ENCODE peak calls at places on chromosomes 2 and 18, in nine cellular contexts. One of them, this sample, is unnamed.

GRCh38 chr2:227717687-227718567 is at the start of gene SLC19A3:
- DNase-seq in effector memory CD4-positive, alpha-beta T cell: no peak
- DNase-seq in NCI-H1105: peak
- DNase-seq in GM10248: no peak
- DNase-seq in midbrain: peak
- DNase-seq in stimulated activated CD4-positive, alpha-beta T cell treated with anti-CD3 and anti-CD28 coated beads, Interleukin-2, amount 100 ng/mL, for 24 hours: no peak
- DNase-seq in astrocyte of the hippocampus: peak
- DNase-seq in DMS53: peak
- DNase-seq in fibroblast of mammary gland: peak
- DNase-seq in this sample: peak

GRCh38 chr2:63544017-63544627 is 44.2 kb downstream of the WDPCP start:
- DNase-seq in effector memory CD4-positive, alpha-beta T cell: no peak
- DNase-seq in NCI-H1105: no peak
- DNase-seq in GM10248: peak
- DNase-seq in midbrain: peak
- DNase-seq in stimulated activated CD4-positive, alpha-beta T cell treated with anti-CD3 and anti-CD28 coated beads, Interleukin-2, amount 100 ng/mL, for 24 hours: no peak
- DNase-seq in astrocyte of the hippocampus: peak
- DNase-seq in DMS53: peak
- DNase-seq in fibroblast of mammary gland: peak
- DNase-seq in this sample: no peak

GRCh38 chr2:159098815-159099455 is 130.5 kb downstream of the TANC1 start:
- DNase-seq in effector memory CD4-positive, alpha-beta T cell: no peak
- DNase-seq in NCI-H1105: no peak
- DNase-seq in GM10248: no peak
- DNase-seq in midbrain: no peak
- DNase-seq in stimulated activated CD4-positive, alpha-beta T cell treated with anti-CD3 and anti-CD28 coated beads, Interleukin-2, amount 100 ng/mL, for 24 hours: no peak
- DNase-seq in astrocyte of the hippocampus: peak
- DNase-seq in DMS53: peak
- DNase-seq in fibroblast of mammary gland: no peak
- DNase-seq in this sample: no peak

GRCh38 chr2:162318280-162319222 is at the start of gene IFIH1:
- DNase-seq in effector memory CD4-positive, alpha-beta T cell: peak
- DNase-seq in NCI-H1105: peak
- DNase-seq in GM10248: peak
- DNase-seq in midbrain: peak
- DNase-seq in stimulated activated CD4-positive, alpha-beta T cell treated with anti-CD3 and anti-CD28 coated beads, Interleukin-2, amount 100 ng/mL, for 24 hours: peak
- DNase-seq in astrocyte of the hippocampus: peak
- DNase-seq in DMS53: peak
- DNase-seq in fibroblast of mammary gland: peak
- DNase-seq in this sample: peak

GRCh38 chr2:128292599-128293425 is 25.9 kb downstream of the HS6ST1 start:
- DNase-seq in effector memory CD4-positive, alpha-beta T cell: no peak
- DNase-seq in NCI-H1105: no peak
- DNase-seq in GM10248: no peak
- DNase-seq in midbrain: peak
- DNase-seq in stimulated activated CD4-positive, alpha-beta T cell treated with anti-CD3 and anti-CD28 coated beads, Interleukin-2, amount 100 ng/mL, for 24 hours: no peak
- DNase-seq in astrocyte of the hippocampus: peak
- DNase-seq in DMS53: no peak
- DNase-seq in fibroblast of mammary gland: no peak
- DNase-seq in this sample: no peak

GRCh38 chr2:166472332-166472731 is 21.7 kb downstream of the SCN7A start:
- DNase-seq in effector memory CD4-positive, alpha-beta T cell: no peak
- DNase-seq in NCI-H1105: no peak
- DNase-seq in GM10248: no peak
- DNase-seq in midbrain: no peak
- DNase-seq in stimulated activated CD4-positive, alpha-beta T cell treated with anti-CD3 and anti-CD28 coated beads, Interleukin-2, amount 100 ng/mL, for 24 hours: no peak
- DNase-seq in astrocyte of the hippocampus: no peak
- DNase-seq in DMS53: no peak
- DNase-seq in fibroblast of mammary gland: no peak
- DNase-seq in this sample: no peak

GRCh38 chr2:219532378-219532649 is 11.3 kb downstream of the CHPF start:
- DNase-seq in effector memory CD4-positive, alpha-beta T cell: no peak
- DNase-seq in NCI-H1105: no peak
- DNase-seq in GM10248: no peak
- DNase-seq in midbrain: no peak
- DNase-seq in stimulated activated CD4-positive, alpha-beta T cell treated with anti-CD3 and anti-CD28 coated beads, Interleukin-2, amount 100 ng/mL, for 24 hours: no peak
- DNase-seq in astrocyte of the hippocampus: no peak
- DNase-seq in DMS53: no peak
- DNase-seq in fibroblast of mammary gland: no peak
- DNase-seq in this sample: no peak

GRCh38 chr18:61606759-61607158 is 273.5 kb downstream of the CDH20 start:
- DNase-seq in effector memory CD4-positive, alpha-beta T cell: no peak
- DNase-seq in NCI-H1105: no peak
- DNase-seq in GM10248: no peak
- DNase-seq in midbrain: no peak
- DNase-seq in stimulated activated CD4-positive, alpha-beta T cell treated with anti-CD3 and anti-CD28 coated beads, Interleukin-2, amount 100 ng/mL, for 24 hours: no peak
- DNase-seq in astrocyte of the hippocampus: peak
- DNase-seq in DMS53: peak
- DNase-seq in fibroblast of mammary gland: peak
- DNase-seq in this sample: peak

GRCh38 chr2:118569876-118570535 is 277.4 kb downstream of the EN1 start:
- DNase-seq in effector memory CD4-positive, alpha-beta T cell: no peak
- DNase-seq in NCI-H1105: no peak
- DNase-seq in GM10248: no peak
- DNase-seq in midbrain: no peak
- DNase-seq in stimulated activated CD4-positive, alpha-beta T cell treated with anti-CD3 and anti-CD28 coated beads, Interleukin-2, amount 100 ng/mL, for 24 hours: no peak
- DNase-seq in astrocyte of the hippocampus: no peak
- DNase-seq in DMS53: no peak
- DNase-seq in fibroblast of mammary gland: peak
- DNase-seq in this sample: peak

GRCh38 chr2:121104721-121105141 is 180.3 kb downstream of the TFCP2L1 start:
- DNase-seq in effector memory CD4-positive, alpha-beta T cell: no peak
- DNase-seq in NCI-H1105: no peak
- DNase-seq in GM10248: no peak
- DNase-seq in midbrain: no peak
- DNase-seq in stimulated activated CD4-positive, alpha-beta T cell treated with anti-CD3 and anti-CD28 coated beads, Interleukin-2, amount 100 ng/mL, for 24 hours: no peak
- DNase-seq in astrocyte of the hippocampus: peak
- DNase-seq in DMS53: no peak
- DNase-seq in fibroblast of mammary gland: peak
- DNase-seq in this sample: no peak

GRCh38 chr18:37563810-37564511 is 1.6 kb downstream of the CELF4 start:
- DNase-seq in effector memory CD4-positive, alpha-beta T cell: no peak
- DNase-seq in NCI-H1105: peak
- DNase-seq in GM10248: no peak
- DNase-seq in midbrain: no peak
- DNase-seq in stimulated activated CD4-positive, alpha-beta T cell treated with anti-CD3 and anti-CD28 coated beads, Interleukin-2, amount 100 ng/mL, for 24 hours: no peak
- DNase-seq in astrocyte of the hippocampus: no peak
- DNase-seq in DMS53: no peak
- DNase-seq in fibroblast of mammary gland: no peak
- DNase-seq in this sample: no peak

GRCh38 chr18:49467019-49467563 is 6.6 kb upstream of the DYM start:
- DNase-seq in effector memory CD4-positive, alpha-beta T cell: no peak
- DNase-seq in NCI-H1105: no peak
- DNase-seq in GM10248: no peak
- DNase-seq in midbrain: no peak
- DNase-seq in stimulated activated CD4-positive, alpha-beta T cell treated with anti-CD3 and anti-CD28 coated beads, Interleukin-2, amount 100 ng/mL, for 24 hours: no peak
- DNase-seq in astrocyte of the hippocampus: no peak
- DNase-seq in DMS53: no peak
- DNase-seq in fibroblast of mammary gland: no peak
- DNase-seq in this sample: no peak

GRCh38 chr18:29892960-29893558 is 1149.5 kb downstream of the DSC3 start:
- DNase-seq in effector memory CD4-positive, alpha-beta T cell: no peak
- DNase-seq in NCI-H1105: no peak
- DNase-seq in GM10248: no peak
- DNase-seq in midbrain: no peak
- DNase-seq in stimulated activated CD4-positive, alpha-beta T cell treated with anti-CD3 and anti-CD28 coated beads, Interleukin-2, amount 100 ng/mL, for 24 hours: no peak
- DNase-seq in astrocyte of the hippocampus: peak
- DNase-seq in DMS53: peak
- DNase-seq in fibroblast of mammary gland: peak
- DNase-seq in this sample: no peak

GRCh38 chr2:85889648-85890281 is 975 bp upstream of the ST3GAL5 start:
- DNase-seq in effector memory CD4-positive, alpha-beta T cell: no peak
- DNase-seq in NCI-H1105: no peak
- DNase-seq in GM10248: no peak
- DNase-seq in midbrain: peak
- DNase-seq in stimulated activated CD4-positive, alpha-beta T cell treated with anti-CD3 and anti-CD28 coated beads, Interleukin-2, amount 100 ng/mL, for 24 hours: no peak
- DNase-seq in astrocyte of the hippocampus: no peak
- DNase-seq in DMS53: peak
- DNase-seq in fibroblast of mammary gland: no peak
- DNase-seq in this sample: no peak

GRCh38 chr18:9221040-9221439 is 84.5 kb downstream of the ANKRD12 start:
- DNase-seq in effector memory CD4-positive, alpha-beta T cell: no peak
- DNase-seq in NCI-H1105: no peak
- DNase-seq in GM10248: no peak
- DNase-seq in midbrain: no peak
- DNase-seq in stimulated activated CD4-positive, alpha-beta T cell treated with anti-CD3 and anti-CD28 coated beads, Interleukin-2, amount 100 ng/mL, for 24 hours: no peak
- DNase-seq in astrocyte of the hippocampus: no peak
- DNase-seq in DMS53: no peak
- DNase-seq in fibroblast of mammary gland: no peak
- DNase-seq in this sample: no peak

GRCh38 chr2:20164061-20164733 is 60.7 kb downstream of the SDC1 start:
- DNase-seq in effector memory CD4-positive, alpha-beta T cell: no peak
- DNase-seq in NCI-H1105: no peak
- DNase-seq in GM10248: no peak
- DNase-seq in midbrain: no peak
- DNase-seq in stimulated activated CD4-positive, alpha-beta T cell treated with anti-CD3 and anti-CD28 coated beads, Interleukin-2, amount 100 ng/mL, for 24 hours: no peak
- DNase-seq in astrocyte of the hippocampus: no peak
- DNase-seq in DMS53: peak
- DNase-seq in fibroblast of mammary gland: no peak
- DNase-seq in this sample: no peak

GRCh38 chr2:99772766-99773331 is 283.0 kb upstream of the REV1 start:
- DNase-seq in effector memory CD4-positive, alpha-beta T cell: no peak
- DNase-seq in NCI-H1105: no peak
- DNase-seq in GM10248: no peak
- DNase-seq in midbrain: no peak
- DNase-seq in stimulated activated CD4-positive, alpha-beta T cell treated with anti-CD3 and anti-CD28 coated beads, Interleukin-2, amount 100 ng/mL, for 24 hours: no peak
- DNase-seq in astrocyte of the hippocampus: no peak
- DNase-seq in DMS53: no peak
- DNase-seq in fibroblast of mammary gland: no peak
- DNase-seq in this sample: no peak

GRCh38 chr2:217095511-217096205 is 235.8 kb upstream of the TNP1 start:
- DNase-seq in effector memory CD4-positive, alpha-beta T cell: no peak
- DNase-seq in NCI-H1105: no peak
- DNase-seq in GM10248: no peak
- DNase-seq in midbrain: no peak
- DNase-seq in stimulated activated CD4-positive, alpha-beta T cell treated with anti-CD3 and anti-CD28 coated beads, Interleukin-2, amount 100 ng/mL, for 24 hours: no peak
- DNase-seq in astrocyte of the hippocampus: no peak
- DNase-seq in DMS53: no peak
- DNase-seq in fibroblast of mammary gland: no peak
- DNase-seq in this sample: no peak

GRCh38 chr2:219104107-219105050 is 43.7 kb upstream of the IHH start:
- DNase-seq in effector memory CD4-positive, alpha-beta T cell: no peak
- DNase-seq in NCI-H1105: peak
- DNase-seq in GM10248: peak
- DNase-seq in midbrain: no peak
- DNase-seq in stimulated activated CD4-positive, alpha-beta T cell treated with anti-CD3 and anti-CD28 coated beads, Interleukin-2, amount 100 ng/mL, for 24 hours: no peak
- DNase-seq in astrocyte of the hippocampus: peak
- DNase-seq in DMS53: peak
- DNase-seq in fibroblast of mammary gland: peak
- DNase-seq in this sample: peak

GRCh38 chr2:74659462-74659861 is 5.4 kb downstream of the SEMA4F start:
- DNase-seq in effector memory CD4-positive, alpha-beta T cell: no peak
- DNase-seq in NCI-H1105: no peak
- DNase-seq in GM10248: no peak
- DNase-seq in midbrain: no peak
- DNase-seq in stimulated activated CD4-positive, alpha-beta T cell treated with anti-CD3 and anti-CD28 coated beads, Interleukin-2, amount 100 ng/mL, for 24 hours: no peak
- DNase-seq in astrocyte of the hippocampus: no peak
- DNase-seq in DMS53: no peak
- DNase-seq in fibroblast of mammary gland: no peak
- DNase-seq in this sample: no peak

GRCh38 chr2:72147971-72148369 is 308 bp upstream of the CYP26B1 start:
- DNase-seq in effector memory CD4-positive, alpha-beta T cell: no peak
- DNase-seq in NCI-H1105: no peak
- DNase-seq in GM10248: peak
- DNase-seq in midbrain: no peak
- DNase-seq in stimulated activated CD4-positive, alpha-beta T cell treated with anti-CD3 and anti-CD28 coated beads, Interleukin-2, amount 100 ng/mL, for 24 hours: no peak
- DNase-seq in astrocyte of the hippocampus: no peak
- DNase-seq in DMS53: no peak
- DNase-seq in fibroblast of mammary gland: no peak
- DNase-seq in this sample: no peak

GRCh38 chr2:39326644-39327043 is 82.9 kb upstream of the CDKL4 start:
- DNase-seq in effector memory CD4-positive, alpha-beta T cell: no peak
- DNase-seq in NCI-H1105: no peak
- DNase-seq in GM10248: no peak
- DNase-seq in midbrain: no peak
- DNase-seq in stimulated activated CD4-positive, alpha-beta T cell treated with anti-CD3 and anti-CD28 coated beads, Interleukin-2, amount 100 ng/mL, for 24 hours: no peak
- DNase-seq in astrocyte of the hippocampus: no peak
- DNase-seq in DMS53: peak
- DNase-seq in fibroblast of mammary gland: no peak
- DNase-seq in this sample: no peak

GRCh38 chr2:2291500-2292260 is 39.4 kb downstream of the MYT1L start:
- DNase-seq in effector memory CD4-positive, alpha-beta T cell: no peak
- DNase-seq in NCI-H1105: no peak
- DNase-seq in GM10248: no peak
- DNase-seq in midbrain: peak
- DNase-seq in stimulated activated CD4-positive, alpha-beta T cell treated with anti-CD3 and anti-CD28 coated beads, Interleukin-2, amount 100 ng/mL, for 24 hours: no peak
- DNase-seq in astrocyte of the hippocampus: peak
- DNase-seq in DMS53: peak
- DNase-seq in fibroblast of mammary gland: no peak
- DNase-seq in this sample: no peak

GRCh38 chr2:164386226-164386625 is 235.1 kb downstream of the GRB14 start:
- DNase-seq in effector memory CD4-positive, alpha-beta T cell: no peak
- DNase-seq in NCI-H1105: no peak
- DNase-seq in GM10248: no peak
- DNase-seq in midbrain: no peak
- DNase-seq in stimulated activated CD4-positive, alpha-beta T cell treated with anti-CD3 and anti-CD28 coated beads, Interleukin-2, amount 100 ng/mL, for 24 hours: no peak
- DNase-seq in astrocyte of the hippocampus: no peak
- DNase-seq in DMS53: no peak
- DNase-seq in fibroblast of mammary gland: no peak
- DNase-seq in this sample: no peak

GRCh38 chr2:37623971-37624897 is 47.2 kb downstream of the CDC42EP3 start:
- DNase-seq in effector memory CD4-positive, alpha-beta T cell: no peak
- DNase-seq in NCI-H1105: no peak
- DNase-seq in GM10248: peak
- DNase-seq in midbrain: no peak
- DNase-seq in stimulated activated CD4-positive, alpha-beta T cell treated with anti-CD3 and anti-CD28 coated beads, Interleukin-2, amount 100 ng/mL, for 24 hours: peak
- DNase-seq in astrocyte of the hippocampus: peak
- DNase-seq in DMS53: peak
- DNase-seq in fibroblast of mammary gland: peak
- DNase-seq in this sample: no peak

GRCh38 chr2:6183231-6183630 is 491.0 kb downstream of the SOX11 start:
- DNase-seq in effector memory CD4-positive, alpha-beta T cell: no peak
- DNase-seq in NCI-H1105: no peak
- DNase-seq in GM10248: no peak
- DNase-seq in midbrain: no peak
- DNase-seq in stimulated activated CD4-positive, alpha-beta T cell treated with anti-CD3 and anti-CD28 coated beads, Interleukin-2, amount 100 ng/mL, for 24 hours: no peak
- DNase-seq in astrocyte of the hippocampus: no peak
- DNase-seq in DMS53: no peak
- DNase-seq in fibroblast of mammary gland: no peak
- DNase-seq in this sample: no peak

GRCh38 chr2:237287874-237288273 is 126.1 kb downstream of the COL6A3 start:
- DNase-seq in effector memory CD4-positive, alpha-beta T cell: no peak
- DNase-seq in NCI-H1105: no peak
- DNase-seq in GM10248: no peak
- DNase-seq in midbrain: no peak
- DNase-seq in stimulated activated CD4-positive, alpha-beta T cell treated with anti-CD3 and anti-CD28 coated beads, Interleukin-2, amount 100 ng/mL, for 24 hours: no peak
- DNase-seq in astrocyte of the hippocampus: no peak
- DNase-seq in DMS53: no peak
- DNase-seq in fibroblast of mammary gland: no peak
- DNase-seq in this sample: no peak

GRCh38 chr2:7881038-7881437 is 800.8 kb upstream of the ID2 start:
- DNase-seq in effector memory CD4-positive, alpha-beta T cell: no peak
- DNase-seq in NCI-H1105: no peak
- DNase-seq in GM10248: no peak
- DNase-seq in midbrain: no peak
- DNase-seq in stimulated activated CD4-positive, alpha-beta T cell treated with anti-CD3 and anti-CD28 coated beads, Interleukin-2, amount 100 ng/mL, for 24 hours: no peak
- DNase-seq in astrocyte of the hippocampus: peak
- DNase-seq in DMS53: no peak
- DNase-seq in fibroblast of mammary gland: no peak
- DNase-seq in this sample: no peak

GRCh38 chr2:71473346-71474035 is 20.1 kb downstream of the DYSF start:
- DNase-seq in effector memory CD4-positive, alpha-beta T cell: no peak
- DNase-seq in NCI-H1105: no peak
- DNase-seq in GM10248: no peak
- DNase-seq in midbrain: no peak
- DNase-seq in stimulated activated CD4-positive, alpha-beta T cell treated with anti-CD3 and anti-CD28 coated beads, Interleukin-2, amount 100 ng/mL, for 24 hours: no peak
- DNase-seq in astrocyte of the hippocampus: no peak
- DNase-seq in DMS53: no peak
- DNase-seq in fibroblast of mammary gland: no peak
- DNase-seq in this sample: no peak

GRCh38 chr2:8455236-8456148 is 226.4 kb upstream of the ID2 start:
- DNase-seq in effector memory CD4-positive, alpha-beta T cell: no peak
- DNase-seq in NCI-H1105: no peak
- DNase-seq in GM10248: no peak
- DNase-seq in midbrain: peak
- DNase-seq in stimulated activated CD4-positive, alpha-beta T cell treated with anti-CD3 and anti-CD28 coated beads, Interleukin-2, amount 100 ng/mL, for 24 hours: no peak
- DNase-seq in astrocyte of the hippocampus: no peak
- DNase-seq in DMS53: no peak
- DNase-seq in fibroblast of mammary gland: no peak
- DNase-seq in this sample: no peak

GRCh38 chr18:3722662-3723433 is 272.9 kb downstream of the TGIF1 start:
- DNase-seq in effector memory CD4-positive, alpha-beta T cell: no peak
- DNase-seq in NCI-H1105: no peak
- DNase-seq in GM10248: no peak
- DNase-seq in midbrain: no peak
- DNase-seq in stimulated activated CD4-positive, alpha-beta T cell treated with anti-CD3 and anti-CD28 coated beads, Interleukin-2, amount 100 ng/mL, for 24 hours: no peak
- DNase-seq in astrocyte of the hippocampus: no peak
- DNase-seq in DMS53: peak
- DNase-seq in fibroblast of mammary gland: no peak
- DNase-seq in this sample: no peak

This sample was measured in fibroblast of gingiva.